ENCODE peak calls at places on chromosomes 7 and 10, in five cellular contexts. One of them, this sample, is unnamed.

GRCh38 chr10:78280604-78281003 is 246.9 kb downstream of the RPS24 start:
- DNase-seq in right lobe of liver: no peak
- DNase-seq in dorsolateral prefrontal cortex: no peak
- DNase-seq in GM06990: no peak
- DNase-seq in bronchial epithelial cell: no peak
- DNase-seq in this sample: no peak

GRCh38 chr10:47311193-47311899 is 10.9 kb upstream of the GDF2 start:
- DNase-seq in dorsolateral prefrontal cortex: no peak
- DNase-seq in GM06990: no peak
- DNase-seq in bronchial epithelial cell: no peak
- DNase-seq in right lobe of liver: peak
- DNase-seq in this sample: no peak

GRCh38 chr10:115948415-115948814 is 324.6 kb downstream of the GFRA1 start:
- DNase-seq in right lobe of liver: no peak
- DNase-seq in GM06990: no peak
- DNase-seq in dorsolateral prefrontal cortex: no peak
- DNase-seq in bronchial epithelial cell: no peak
- DNase-seq in this sample: no peak

GRCh38 chr7:100589341-100589935 is 3.3 kb downstream of the FBXO24 start:
- DNase-seq in GM06990: no peak
- DNase-seq in bronchial epithelial cell: no peak
- DNase-seq in dorsolateral prefrontal cortex: no peak
- DNase-seq in right lobe of liver: no peak
- DNase-seq in this sample: no peak

GRCh38 chr7:124318716-124319115 is 285.8 kb upstream of the TMEM229A start:
- DNase-seq in bronchial epithelial cell: no peak
- DNase-seq in right lobe of liver: no peak
- DNase-seq in GM06990: no peak
- DNase-seq in dorsolateral prefrontal cortex: no peak
- DNase-seq in this sample: no peak

GRCh38 chr10:8902926-8903325 is 848.4 kb downstream of the GATA3 start:
- DNase-seq in dorsolateral prefrontal cortex: no peak
- DNase-seq in right lobe of liver: no peak
- DNase-seq in GM06990: no peak
- DNase-seq in bronchial epithelial cell: no peak
- DNase-seq in this sample: no peak

GRCh38 chr7:124208173-124208572 is 175.3 kb upstream of the TMEM229A start:
- DNase-seq in dorsolateral prefrontal cortex: no peak
- DNase-seq in right lobe of liver: no peak
- DNase-seq in bronchial epithelial cell: no peak
- DNase-seq in GM06990: no peak
- DNase-seq in this sample: no peak

GRCh38 chr10:14438057-14438456 is 107.3 kb upstream of the FRMD4A start:
- DNase-seq in right lobe of liver: no peak
- DNase-seq in bronchial epithelial cell: no peak
- DNase-seq in dorsolateral prefrontal cortex: no peak
- DNase-seq in GM06990: no peak
- DNase-seq in this sample: no peak

GRCh38 chr10:56370217-56371113 is 9.4 kb upstream of the ZWINT start:
- DNase-seq in GM06990: no peak
- DNase-seq in dorsolateral prefrontal cortex: no peak
- DNase-seq in bronchial epithelial cell: peak
- DNase-seq in right lobe of liver: no peak
- DNase-seq in this sample: no peak

GRCh38 chr7:84841809-84842208 is 345.0 kb downstream of the SEMA3D start:
- DNase-seq in dorsolateral prefrontal cortex: no peak
- DNase-seq in right lobe of liver: no peak
- DNase-seq in bronchial epithelial cell: no peak
- DNase-seq in GM06990: no peak
- DNase-seq in this sample: no peak

GRCh38 chr10:133475821-133476640 is 22.3 kb downstream of the SCART1 start:
- DNase-seq in right lobe of liver: no peak
- DNase-seq in GM06990: no peak
- DNase-seq in dorsolateral prefrontal cortex: no peak
- DNase-seq in bronchial epithelial cell: no peak
- DNase-seq in this sample: no peak

GRCh38 chr7:102306916-102307677 is 20.4 kb downstream of the SH2B2 start:
- DNase-seq in GM06990: peak
- DNase-seq in dorsolateral prefrontal cortex: peak
- DNase-seq in right lobe of liver: no peak
- DNase-seq in bronchial epithelial cell: peak
- DNase-seq in this sample: no peak

GRCh38 chr10:123136221-123136805 is 543 bp downstream of the HMX3 start:
- DNase-seq in bronchial epithelial cell: no peak
- DNase-seq in GM06990: peak
- DNase-seq in right lobe of liver: no peak
- DNase-seq in dorsolateral prefrontal cortex: no peak
- DNase-seq in this sample: no peak

GRCh38 chr7:477626-478220 is 41.9 kb downstream of the PDGFA start:
- DNase-seq in GM06990: no peak
- DNase-seq in dorsolateral prefrontal cortex: no peak
- DNase-seq in right lobe of liver: peak
- DNase-seq in bronchial epithelial cell: no peak
- DNase-seq in this sample: no peak

GRCh38 chr7:79199961-79200360 is 253.5 kb downstream of the MAGI2 start:
- DNase-seq in right lobe of liver: no peak
- DNase-seq in dorsolateral prefrontal cortex: no peak
- DNase-seq in GM06990: no peak
- DNase-seq in bronchial epithelial cell: peak
- DNase-seq in this sample: no peak

GRCh38 chr10:71981024-71981867 is 17.1 kb downstream of the CHST3 start:
- DNase-seq in right lobe of liver: no peak
- DNase-seq in dorsolateral prefrontal cortex: peak
- DNase-seq in GM06990: no peak
- DNase-seq in bronchial epithelial cell: no peak
- DNase-seq in this sample: no peak

GRCh38 chr7:111556977-111557376 is 5.3 kb downstream of the IMMP2L start:
- DNase-seq in dorsolateral prefrontal cortex: no peak
- DNase-seq in right lobe of liver: no peak
- DNase-seq in GM06990: no peak
- DNase-seq in bronchial epithelial cell: no peak
- DNase-seq in this sample: no peak

GRCh38 chr7:155094636-155095035 is 24.5 kb downstream of the HTR5A start:
- DNase-seq in dorsolateral prefrontal cortex: no peak
- DNase-seq in bronchial epithelial cell: no peak
- DNase-seq in GM06990: no peak
- DNase-seq in right lobe of liver: no peak
- DNase-seq in this sample: no peak

GRCh38 chr10:78664929-78665525 is 403.7 kb upstream of the ZMIZ1 start:
- DNase-seq in dorsolateral prefrontal cortex: no peak
- DNase-seq in right lobe of liver: no peak
- DNase-seq in GM06990: no peak
- DNase-seq in bronchial epithelial cell: peak
- DNase-seq in this sample: no peak

GRCh38 chr7:150373049-150373801 is 4.6 kb downstream of the REPIN1 start:
- DNase-seq in bronchial epithelial cell: peak
- DNase-seq in GM06990: no peak
- DNase-seq in dorsolateral prefrontal cortex: no peak
- DNase-seq in right lobe of liver: no peak
- DNase-seq in this sample: no peak

GRCh38 chr10:26780793-26781601 is 79.8 kb downstream of the ABI1 start:
- DNase-seq in right lobe of liver: no peak
- DNase-seq in GM06990: peak
- DNase-seq in bronchial epithelial cell: peak
- DNase-seq in dorsolateral prefrontal cortex: no peak
- DNase-seq in this sample: no peak

GRCh38 chr7:87129836-87130235 is 22.4 kb upstream of the DMTF1 start:
- DNase-seq in right lobe of liver: no peak
- DNase-seq in dorsolateral prefrontal cortex: no peak
- DNase-seq in GM06990: peak
- DNase-seq in bronchial epithelial cell: no peak
- DNase-seq in this sample: no peak

GRCh38 chr10:47030191-47030698 is 119.0 kb downstream of the PTPN20 start:
- DNase-seq in dorsolateral prefrontal cortex: peak
- DNase-seq in bronchial epithelial cell: no peak
- DNase-seq in GM06990: no peak
- DNase-seq in right lobe of liver: peak
- DNase-seq in this sample: peak

GRCh38 chr10:121947931-121948330 is 20.1 kb upstream of the ATE1 start:
- DNase-seq in dorsolateral prefrontal cortex: no peak
- DNase-seq in bronchial epithelial cell: peak
- DNase-seq in GM06990: no peak
- DNase-seq in right lobe of liver: no peak
- DNase-seq in this sample: no peak
- TF ChIP-seq CTCF in dorsolateral prefrontal cortex: no peak
- TF ChIP-seq CTCF in bronchial epithelial cell: no peak
- TF ChIP-seq CTCF in GM06990: no peak
- TF ChIP-seq CTCF in right lobe of liver: no peak
- TF ChIP-seq CTCF in this sample: no peak

GRCh38 chr10:69888882-69889584 is 87.3 kb downstream of the COL13A1 start:
- DNase-seq in right lobe of liver: no peak
- DNase-seq in dorsolateral prefrontal cortex: no peak
- DNase-seq in bronchial epithelial cell: no peak
- DNase-seq in GM06990: no peak
- DNase-seq in this sample: no peak

GRCh38 chr10:69883256-69883655 is 81.5 kb downstream of the COL13A1 start:
- DNase-seq in dorsolateral prefrontal cortex: no peak
- DNase-seq in right lobe of liver: peak
- DNase-seq in bronchial epithelial cell: peak
- DNase-seq in GM06990: no peak
- DNase-seq in this sample: no peak

GRCh38 chr10:69884686-69885085 is 83.0 kb downstream of the COL13A1 start:
- DNase-seq in right lobe of liver: no peak
- DNase-seq in dorsolateral prefrontal cortex: no peak
- DNase-seq in bronchial epithelial cell: no peak
- DNase-seq in GM06990: no peak
- DNase-seq in this sample: no peak

GRCh38 chr10:69883680-69884375 is 82.1 kb downstream of the COL13A1 start:
- DNase-seq in bronchial epithelial cell: no peak
- DNase-seq in GM06990: no peak
- DNase-seq in right lobe of liver: no peak
- DNase-seq in dorsolateral prefrontal cortex: no peak
- DNase-seq in this sample: no peak

GRCh38 chr10:69885379-69886156 is 83.9 kb downstream of the COL13A1 start:
- DNase-seq in dorsolateral prefrontal cortex: no peak
- DNase-seq in right lobe of liver: no peak
- DNase-seq in bronchial epithelial cell: no peak
- DNase-seq in GM06990: no peak
- DNase-seq in this sample: no peak
- TF ChIP-seq CTCF in dorsolateral prefrontal cortex: no peak
- TF ChIP-seq CTCF in right lobe of liver: peak
- TF ChIP-seq CTCF in bronchial epithelial cell: peak
- TF ChIP-seq CTCF in GM06990: peak
- TF ChIP-seq CTCF in this sample: peak

GRCh38 chr7:115056019-115056418 is 134.1 kb downstream of the MDFIC start:
- DNase-seq in right lobe of liver: no peak
- DNase-seq in GM06990: no peak
- DNase-seq in dorsolateral prefrontal cortex: no peak
- DNase-seq in bronchial epithelial cell: no peak
- DNase-seq in this sample: no peak

GRCh38 chr7:115054478-115055122 is 132.7 kb downstream of the MDFIC start:
- DNase-seq in bronchial epithelial cell: no peak
- DNase-seq in dorsolateral prefrontal cortex: no peak
- DNase-seq in right lobe of liver: no peak
- DNase-seq in GM06990: no peak
- DNase-seq in this sample: no peak

GRCh38 chr7:115047968-115048720 is 126.2 kb downstream of the MDFIC start:
- DNase-seq in dorsolateral prefrontal cortex: no peak
- DNase-seq in bronchial epithelial cell: peak
- DNase-seq in right lobe of liver: no peak
- DNase-seq in GM06990: no peak
- DNase-seq in this sample: no peak

GRCh38 chr7:115052706-115053105 is 130.8 kb downstream of the MDFIC start:
- DNase-seq in right lobe of liver: no peak
- DNase-seq in dorsolateral prefrontal cortex: no peak
- DNase-seq in bronchial epithelial cell: no peak
- DNase-seq in GM06990: no peak
- DNase-seq in this sample: no peak
- TF ChIP-seq CTCF in right lobe of liver: no peak
- TF ChIP-seq CTCF in dorsolateral prefrontal cortex: no peak
- TF ChIP-seq CTCF in bronchial epithelial cell: no peak
- TF ChIP-seq CTCF in GM06990: no peak
- TF ChIP-seq CTCF in this sample: no peak

DNA sequence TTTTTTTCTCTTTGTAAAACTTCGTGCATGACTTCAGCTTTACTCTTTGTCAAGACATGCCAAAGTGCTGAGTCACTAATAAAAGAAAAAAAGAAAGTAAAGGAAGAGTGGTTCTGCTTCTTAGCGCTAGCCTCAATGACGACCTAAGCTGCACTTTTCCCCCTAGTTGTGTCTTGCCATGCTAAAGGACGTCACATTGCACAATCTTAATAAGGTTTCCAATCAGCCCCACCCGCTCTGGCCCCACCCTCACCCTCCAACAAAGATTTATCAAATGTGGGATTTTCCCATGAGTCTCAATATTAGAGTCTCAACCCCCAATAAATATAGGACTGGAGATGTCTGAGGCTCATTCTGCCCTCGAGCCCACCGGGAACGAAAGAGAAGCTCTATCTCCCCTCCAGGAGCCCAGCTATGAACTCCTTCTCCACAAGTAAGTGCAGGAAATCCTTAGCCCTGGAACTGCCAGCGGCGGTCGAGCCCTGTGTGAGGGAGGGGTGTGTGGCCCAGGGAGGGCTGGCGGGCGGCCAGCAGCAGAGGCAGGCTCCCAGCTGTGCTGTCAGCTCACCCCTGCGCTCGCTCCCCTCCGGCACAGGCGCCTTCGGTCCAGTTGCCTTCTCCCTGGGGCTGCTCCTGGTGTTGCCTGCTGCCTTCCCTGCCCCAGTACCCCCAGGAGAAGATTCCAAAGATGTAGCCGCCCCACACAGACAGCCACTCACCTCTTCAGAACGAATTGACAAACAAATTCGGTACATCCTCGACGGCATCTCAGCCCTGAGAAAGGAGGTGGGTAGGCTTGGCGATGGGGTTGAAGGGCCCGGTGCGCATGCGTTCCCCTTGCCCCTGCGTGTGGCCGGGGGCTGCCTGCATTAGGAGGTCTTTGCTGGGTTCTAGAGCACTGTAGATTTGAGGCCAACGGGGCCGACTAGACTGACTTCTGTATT is at the start of gene IL6:
- DNase-seq in bronchial epithelial cell: peak
- DNase-seq in dorsolateral prefrontal cortex: peak
- DNase-seq in GM06990: no peak
- DNase-seq in right lobe of liver: peak
- DNase-seq in this sample: no peak
- TF ChIP-seq CTCF in bronchial epithelial cell: no peak
- TF ChIP-seq CTCF in dorsolateral prefrontal cortex: no peak
- TF ChIP-seq CTCF in GM06990: no peak
- TF ChIP-seq CTCF in right lobe of liver: no peak
- TF ChIP-seq CTCF in this sample: no peak

GRCh38 chr10:97685395-97685958 is 1.6 kb downstream of the AVPI1 start:
- DNase-seq in right lobe of liver: peak
- DNase-seq in dorsolateral prefrontal cortex: no peak
- DNase-seq in GM06990: no peak
- DNase-seq in bronchial epithelial cell: peak
- DNase-seq in this sample: no peak
- TF ChIP-seq CTCF in right lobe of liver: peak
- TF ChIP-seq CTCF in dorsolateral prefrontal cortex: no peak
- TF ChIP-seq CTCF in GM06990: no peak
- TF ChIP-seq CTCF in bronchial epithelial cell: peak
- TF ChIP-seq CTCF in this sample: peak

DNA sequence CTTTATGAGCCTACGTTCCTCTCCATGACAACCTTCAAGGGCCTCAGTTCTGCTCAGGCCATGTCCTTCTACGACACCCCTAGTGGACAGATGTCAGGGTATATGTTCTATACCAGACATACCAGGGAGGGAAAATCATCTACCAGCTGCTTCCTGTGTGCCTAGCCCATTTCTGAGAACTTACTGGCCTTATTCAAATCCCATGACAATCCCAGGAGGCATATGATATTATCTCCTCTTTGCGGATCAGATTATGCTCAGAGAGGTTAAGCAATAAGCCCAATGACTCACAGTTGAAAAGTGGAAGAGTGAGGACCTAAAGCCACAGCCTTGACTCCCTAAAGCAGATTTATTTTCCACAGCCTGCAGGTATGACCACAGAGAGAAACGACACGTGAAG is 139.3 kb downstream of the GLI3 start:
- DNase-seq in dorsolateral prefrontal cortex: no peak
- DNase-seq in GM06990: no peak
- DNase-seq in right lobe of liver: no peak
- DNase-seq in bronchial epithelial cell: peak
- DNase-seq in this sample: no peak
- TF ChIP-seq CTCF in dorsolateral prefrontal cortex: no peak
- TF ChIP-seq CTCF in GM06990: peak
- TF ChIP-seq CTCF in right lobe of liver: no peak
- TF ChIP-seq CTCF in bronchial epithelial cell: peak
- TF ChIP-seq CTCF in this sample: peak